ENCODE peak calls at places on chromosome 10, in ten cellular contexts. Q, F, B, S, R, X, M, T, Z and V are unnamed samples.

GRCh38 chr10:10530313-10530712 is 487.4 kb upstream of the CELF2 start:
- DNase-seq in B (peak), S (no peak), Z (no peak), M (no peak), F (no peak), X (no peak), R (no peak), T (no peak), Q (no peak), V (no peak)

GRCh38 chr10:490891-491571 is 198.4 kb downstream of the DIP2C start:
- DNase-seq in X (peak), M (peak), F (no peak), R (no peak), T (peak), S (no peak), Z (peak), B (peak), Q (peak), V (no peak)

GRCh38 chr10:29160110-29160669 is 128.7 kb upstream of the LYZL1 start:
- DNase-seq in Q (no peak), F (no peak), T (peak), M (peak), S (no peak), Z (peak), R (no peak), X (no peak), B (peak), V (no peak)

GRCh38 chr10:6328708-6329423 is 126.1 kb downstream of the PFKFB3 start:
- DNase-seq in X (no peak), M (no peak), S (no peak), Q (peak), T (no peak), Z (no peak), B (no peak), R (no peak), F (no peak), V (no peak)

GRCh38 chr10:124647421-124648130 is 96.6 kb downstream of the FAM53B start:
- DNase-seq in Q (no peak), X (peak), R (peak), T (peak), S (peak), M (no peak), Z (no peak), F (no peak), B (peak), V (peak)

GRCh38 chr10:73648975-73649829 is 6.6 kb downstream of the SYNPO2L start:
- DNase-seq in S (no peak), M (no peak), F (no peak), Q (no peak), Z (no peak), X (no peak), T (no peak), R (no peak), B (peak), V (no peak)

GRCh38 chr10:110834622-110835219 is 37.0 kb upstream of the PDCD4 start:
- DNase-seq in X (no peak), R (no peak), B (peak), F (no peak), S (no peak), Q (no peak), T (peak), Z (no peak), M (no peak), V (peak)

GRCh38 chr10:98268694-98269386 is 846 bp upstream of the LOXL4 start:
- DNase-seq in Z (no peak), R (no peak), Q (no peak), B (peak), T (no peak), F (no peak), S (no peak), M (no peak), X (no peak), V (no peak)

GRCh38 chr10:55629792-55630490 is 731.1 kb downstream of the ZWINT start:
- DNase-seq in Z (no peak), F (no peak), T (peak), R (no peak), Q (no peak), X (no peak), M (no peak), B (peak), S (no peak), V (no peak)

GRCh38 chr10:97466755-97467154 is 20.8 kb downstream of the ZDHHC16 start:
- DNase-seq in T (peak), M (no peak), Z (no peak), F (no peak), S (no peak), R (no peak), X (no peak), B (no peak), Q (no peak), V (no peak)

GRCh38 chr10:21514101-21514807 is 11.2 kb downstream of the SKIDA1 start:
- DNase-seq in S (no peak), T (no peak), B (no peak), M (no peak), F (no peak), R (no peak), X (no peak), Z (no peak), Q (no peak), V (no peak)

GRCh38 chr10:47402681-47403301 is 18.7 kb upstream of the ZNF488 start:
- DNase-seq in T (peak), B (peak), M (peak), Q (no peak), X (no peak), R (peak), Z (peak), F (peak), S (no peak), V (no peak)

GRCh38 chr10:35950221-35950620 is 308.1 kb upstream of the FZD8 start:
- DNase-seq in X (no peak), F (no peak), R (no peak), T (no peak), B (no peak), Z (no peak), Q (no peak), S (no peak), M (no peak), V (no peak)

GRCh38 chr10:127906548-127907377 is at the start of gene PTPRE:
- DNase-seq in B (peak), R (peak), T (peak), M (no peak), Q (peak), X (peak), F (no peak), Z (no peak), S (peak), V (peak)

GRCh38 chr10:104254493-104255243 is at the start of gene GSTO1:
- DNase-seq in M (no peak), S (no peak), T (peak), F (peak), X (peak), Q (peak), R (peak), B (peak), Z (peak), V (peak)

GRCh38 chr10:79068203-79068561 is 584 bp upstream of the ZMIZ1 start:
- DNase-seq in Z (no peak), X (no peak), T (no peak), F (no peak), R (no peak), S (no peak), M (no peak), B (peak), Q (no peak), V (no peak)

GRCh38 chr10:83075395-83076072 is 1063.8 kb upstream of the GHITM start:
- DNase-seq in R (no peak), Z (no peak), Q (no peak), T (no peak), M (no peak), B (peak), X (no peak), F (no peak), S (no peak), V (no peak)

GRCh38 chr10:117458571-117458970 is 83.3 kb upstream of the PDZD8 start:
- DNase-seq in S (no peak), T (no peak), B (no peak), R (no peak), X (no peak), Z (no peak), M (no peak), F (no peak), Q (no peak), V (no peak)

GRCh38 chr10:78977761-78978305 is 90.9 kb upstream of the ZMIZ1 start:
- DNase-seq in M (peak), Q (no peak), B (peak), Z (peak), T (peak), S (no peak), X (peak), R (no peak), F (no peak), V (no peak)

GRCh38 chr10:63763744-63764143 is 242.5 kb downstream of the REEP3 start:
- DNase-seq in S (no peak), T (peak), X (no peak), F (no peak), Z (peak), B (no peak), Q (no peak), R (no peak), M (no peak), V (no peak)

GRCh38 chr10:15439381-15439837 is 68.3 kb upstream of the FAM171A1 start:
- DNase-seq in S (no peak), Z (peak), Q (no peak), B (peak), F (no peak), M (no peak), R (no peak), X (no peak), T (peak), V (no peak)

GRCh38 chr10:13139671-13140070 is 21.7 kb upstream of the MCM10 start:
- DNase-seq in Z (no peak), T (no peak), F (no peak), S (no peak), Q (no peak), M (no peak), X (no peak), B (no peak), R (no peak), V (no peak)

GRCh38 chr10:90313548-90314325 is 544.1 kb downstream of the HTR7 start:
- DNase-seq in T (peak), R (no peak), Q (no peak), X (no peak), S (no peak), B (no peak), F (no peak), Z (no peak), M (no peak), V (no peak)

GRCh38 chr10:3961082-3961481 is 176.1 kb upstream of the KLF6 start:
- DNase-seq in F (no peak), Z (no peak), T (no peak), R (no peak), X (no peak), M (no peak), S (peak), B (no peak), Q (no peak), V (no peak)

GRCh38 chr10:127695431-127695830 is 41.6 kb upstream of the FOXI2 start:
- DNase-seq in Q (no peak), T (no peak), F (no peak), X (no peak), S (no peak), B (no peak), R (no peak), Z (no peak), M (no peak), V (no peak)

GRCh38 chr10:77827383-77827782 is 99.2 kb downstream of the DLG5 start:
- DNase-seq in F (no peak), S (no peak), R (peak), M (no peak), Q (no peak), B (no peak), Z (no peak), T (peak), X (no peak), V (no peak)

GRCh38 chr10:142371-142770 is 7.1 kb downstream of the ZMYND11 start:
- DNase-seq in B (no peak), Q (no peak), T (no peak), M (no peak), S (no peak), R (no peak), Z (no peak), X (no peak), F (no peak), V (no peak)

GRCh38 chr10:57959318-57960003 is 308.2 kb downstream of the IPMK start:
- DNase-seq in X (peak), M (no peak), T (no peak), R (no peak), F (no peak), Q (no peak), Z (no peak), B (no peak), S (no peak), V (no peak)

GRCh38 chr10:124000792-124001201 is 92.6 kb downstream of the CHST15 start:
- DNase-seq in T (no peak), X (no peak), M (no peak), F (no peak), Q (no peak), Z (peak), R (no peak), S (no peak), B (peak), V (no peak)

GRCh38 chr10:86657396-86658011 is 3.2 kb downstream of the OPN4 start:
- DNase-seq in M (no peak), R (no peak), T (no peak), F (no peak), Q (peak), B (no peak), X (no peak), S (no peak), Z (no peak), V (no peak)

GRCh38 chr10:116038259-116038658 is 234.7 kb downstream of the GFRA1 start:
- DNase-seq in B (peak), Z (peak), T (peak), F (no peak), Q (no peak), X (peak), R (no peak), M (peak), S (no peak), V (no peak)

GRCh38 chr10:47374611-47375536 is 9.2 kb downstream of the ZNF488 start:
- DNase-seq in X (peak), Z (peak), B (peak), R (no peak), F (no peak), Q (no peak), S (no peak), M (no peak), T (peak), V (no peak)

GRCh38 chr10:86756511-86757109 is at the start of gene BMPR1A:
- DNase-seq in R (no peak), X (peak), T (no peak), F (no peak), S (peak), B (peak), Q (no peak), M (no peak), Z (peak), V (no peak)

GRCh38 chr10:3622845-3623621 is 162.0 kb downstream of the KLF6 start:
- DNase-seq in T (peak), X (no peak), S (no peak), Z (no peak), Q (no peak), R (no peak), M (no peak), F (no peak), B (peak), V (no peak)